ENCODE peak calls at places on chromosomes 7 and 10, in five cellular contexts. B, Y, Q, R and Z are unnamed samples.

GRCh38 chr10:90087197-90088007 is 386.0 kb downstream of the KIF20B start:
- DNase-seq in B (no peak), Y (peak), Q (no peak), R (peak), Z (no peak)

GRCh38 chr7:120738816-120739215 is 119.1 kb downstream of the TSPAN12 start:
- DNase-seq in B (no peak), Y (no peak), Q (no peak), R (no peak), Z (no peak)

GRCh38 chr10:112280205-112280921 is 2.8 kb upstream of the TECTB start:
- DNase-seq in B (no peak), Y (no peak), Q (no peak), R (no peak), Z (no peak)

GRCh38 chr7:21543528-21544302 is 876 bp downstream of the DNAH11 start:
- DNase-seq in B (no peak), Y (no peak), Q (no peak), R (no peak), Z (no peak)

GRCh38 chr10:36700123-36700522 is 425.3 kb upstream of the ANKRD30A start:
- DNase-seq in B (no peak), Y (no peak), Q (no peak), R (no peak), Z (no peak)

GRCh38 chr10:110504111-110504735 is 6.5 kb downstream of the DUSP5 start:
- DNase-seq in B (peak), Y (peak), Q (peak), R (peak), Z (no peak)

GRCh38 chr10:103645141-103646054 is 151.9 kb downstream of the NEURL1 start:
- DNase-seq in B (peak), Y (no peak), Q (peak), R (peak), Z (no peak)

GRCh38 chr10:7119325-7120015 is 291.4 kb downstream of the SFMBT2 start:
- DNase-seq in B (no peak), Y (no peak), Q (no peak), R (peak), Z (no peak)

GRCh38 chr7:22487978-22488642 is 11.9 kb downstream of the STEAP1B start:
- DNase-seq in B (no peak), Y (no peak), Q (no peak), R (no peak), Z (no peak)

GRCh38 chr10:113073549-113074189 is 123.6 kb downstream of the TCF7L2 start:
- DNase-seq in B (peak), Y (peak), Q (peak), R (peak), Z (peak)

GRCh38 chr10:78435484-78436222 is 402.0 kb downstream of the RPS24 start:
- DNase-seq in B (no peak), Y (no peak), Q (no peak), R (no peak), Z (peak)

GRCh38 chr7:47807756-47808155 is 140.5 kb downstream of the PKD1L1 start:
- DNase-seq in B (no peak), Y (no peak), Q (no peak), R (no peak), Z (no peak)

GRCh38 chr10:126904493-126904806 is 778 bp upstream of the DOCK1 start:
- DNase-seq in B (no peak), Y (no peak), Q (no peak), R (no peak), Z (peak)

GRCh38 chr7:129615018-129615417 is 3.5 kb downstream of the NRF1 start:
- DNase-seq in B (no peak), Y (no peak), Q (no peak), R (peak), Z (no peak)

GRCh38 chr10:4108693-4109092 is 323.7 kb upstream of the KLF6 start:
- DNase-seq in B (no peak), Y (no peak), Q (no peak), R (no peak), Z (no peak)

GRCh38 chr7:16438988-16439387 is 17.6 kb upstream of the CRPPA start:
- DNase-seq in B (no peak), Y (peak), Q (no peak), R (no peak), Z (no peak)

GRCh38 chr7:94069154-94069739 is 65.1 kb upstream of the BET1 start:
- DNase-seq in B (no peak), Y (no peak), Q (no peak), R (peak), Z (no peak)

GRCh38 chr7:155401884-155402283 is 56.0 kb upstream of the EN2 start:
- DNase-seq in B (no peak), Y (no peak), Q (no peak), R (no peak), Z (no peak)

GRCh38 chr10:1454964-1455363 is 282.4 kb downstream of the ADARB2 start:
- DNase-seq in B (no peak), Y (no peak), Q (no peak), R (no peak), Z (no peak)

GRCh38 chr7:71477441-71477840 is 345.5 kb downstream of the GALNT17 start:
- DNase-seq in B (no peak), Y (no peak), Q (no peak), R (no peak), Z (no peak)

GRCh38 chr10:103277713-103278299 is 868 bp downstream of the INA start:
- DNase-seq in B (no peak), Y (no peak), Q (no peak), R (no peak), Z (no peak)

GRCh38 chr10:30862486-30862885 is 169.2 kb downstream of the ZNF438 start:
- DNase-seq in B (no peak), Y (no peak), Q (no peak), R (peak), Z (no peak)

GRCh38 chr7:154569916-154570315 is 433.0 kb downstream of the PAXIP1 start:
- DNase-seq in B (no peak), Y (no peak), Q (no peak), R (no peak), Z (no peak)

GRCh38 chr7:151366872-151367207 is 25.2 kb downstream of the NUB1 start:
- DNase-seq in B (no peak), Y (no peak), Q (peak), R (peak), Z (no peak)

GRCh38 chr10:121276046-121276445 is 322.2 kb downstream of the FGFR2 start:
- DNase-seq in B (no peak), Y (no peak), Q (no peak), R (no peak), Z (no peak)

GRCh38 chr7:130893441-130893894 is 159.5 kb upstream of the KLF14 start:
- DNase-seq in B (no peak), Y (peak), Q (no peak), R (peak), Z (peak)

GRCh38 chr7:108308913-108309312 is 147.3 kb downstream of the NRCAM start:
- DNase-seq in B (no peak), Y (no peak), Q (no peak), R (no peak), Z (no peak)

GRCh38 chr10:113044015-113044755 is 94.1 kb downstream of the TCF7L2 start:
- DNase-seq in B (no peak), Y (no peak), Q (no peak), R (no peak), Z (no peak)

GRCh38 chr7:108375668-108376067 is 80.6 kb downstream of the NRCAM start:
- DNase-seq in B (no peak), Y (no peak), Q (no peak), R (no peak), Z (no peak)

GRCh38 chr10:24096281-24096680 is 112.7 kb upstream of the KIAA1217 start:
- DNase-seq in B (no peak), Y (no peak), Q (no peak), R (no peak), Z (no peak)

GRCh38 chr10:71613303-71613777 is 106.2 kb downstream of the C10orf105 start:
- DNase-seq in B (peak), Y (no peak), Q (no peak), R (no peak), Z (peak)

GRCh38 chr10:119614686-119615085 is 17.9 kb upstream of the TIAL1 start:
- DNase-seq in B (no peak), Y (no peak), Q (no peak), R (no peak), Z (no peak)

GRCh38 chr7:6533893-6534804 is 17.1 kb downstream of the GRID2IP start:
- DNase-seq in B (peak), Y (no peak), Q (no peak), R (no peak), Z (no peak)

GRCh38 chr10:96130326-96130758 is 245 bp downstream of the ZNF518A start:
- DNase-seq in B (peak), Y (peak), Q (peak), R (peak), Z (peak)

GRCh38 chr10:84683550-84683949 is 355.2 kb downstream of the CCSER2 start:
- DNase-seq in B (no peak), Y (no peak), Q (no peak), R (no peak), Z (no peak)

GRCh38 chr10:14686356-14686755 is 88.3 kb downstream of the FAM107B start:
- DNase-seq in B (no peak), Y (no peak), Q (no peak), R (no peak), Z (no peak)

GRCh38 chr10:76291175-76291574 is 859.8 kb downstream of the LRMDA start:
- DNase-seq in B (no peak), Y (no peak), Q (no peak), R (no peak), Z (no peak)

GRCh38 chr10:215444-215843 is 80.2 kb downstream of the ZMYND11 start:
- DNase-seq in B (no peak), Y (no peak), Q (no peak), R (no peak), Z (no peak)

GRCh38 chr10:224571-224970 is 89.3 kb downstream of the ZMYND11 start:
- DNase-seq in B (no peak), Y (no peak), Q (no peak), R (no peak), Z (no peak)

GRCh38 chr10:218753-219152 is 83.5 kb downstream of the ZMYND11 start:
- DNase-seq in B (no peak), Y (no peak), Q (no peak), R (no peak), Z (no peak)

DNA sequence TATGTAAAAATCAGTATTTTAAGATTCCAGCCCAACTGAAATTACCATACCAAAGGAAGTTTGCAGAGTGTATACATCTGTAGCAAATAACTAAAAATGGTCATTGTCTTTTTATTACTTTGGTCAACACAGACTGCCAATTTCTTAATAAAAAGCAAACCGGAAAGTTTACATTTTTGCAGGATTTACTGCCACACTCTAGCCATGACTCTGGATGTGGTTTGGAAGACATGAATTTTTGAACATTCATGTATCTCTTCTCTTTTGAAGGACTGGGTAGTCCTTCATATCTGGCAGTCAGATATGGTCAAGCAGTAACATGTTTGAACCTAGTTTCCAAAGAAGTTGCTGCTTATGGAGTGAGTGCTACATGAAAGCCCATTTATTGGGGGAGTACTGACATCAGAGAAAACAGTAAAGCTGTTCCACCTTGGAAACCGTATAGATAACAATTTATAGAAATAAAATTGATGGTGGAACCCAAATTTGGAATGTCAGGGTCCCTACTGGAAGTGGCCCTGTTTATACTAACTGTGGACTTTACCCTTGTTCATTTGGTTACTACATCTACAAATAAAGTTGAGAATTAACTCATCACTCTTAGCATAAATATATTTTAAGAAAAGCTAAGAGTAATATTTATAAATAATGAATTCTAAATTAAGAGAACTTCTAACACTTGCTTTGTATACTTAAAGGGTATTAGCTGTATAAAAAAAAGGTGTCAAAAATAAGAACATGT is 84.6 kb downstream of the ZMYND11 start:
- DNase-seq in B (no peak), Y (no peak), Q (no peak), R (no peak), Z (no peak)
- H3K4me3 ChIP-seq in B (no peak), Y (no peak), Q (no peak), R (no peak), Z (no peak)

GRCh38 chr10:73414230-73414981 is 548 bp upstream of the ANXA7 start:
- DNase-seq in B (peak), Y (no peak), Q (no peak), R (no peak), Z (no peak)
- TF ChIP-seq CTCF in B (peak), Y (no peak), Q (no peak), R (no peak), Z (no peak)

DNA sequence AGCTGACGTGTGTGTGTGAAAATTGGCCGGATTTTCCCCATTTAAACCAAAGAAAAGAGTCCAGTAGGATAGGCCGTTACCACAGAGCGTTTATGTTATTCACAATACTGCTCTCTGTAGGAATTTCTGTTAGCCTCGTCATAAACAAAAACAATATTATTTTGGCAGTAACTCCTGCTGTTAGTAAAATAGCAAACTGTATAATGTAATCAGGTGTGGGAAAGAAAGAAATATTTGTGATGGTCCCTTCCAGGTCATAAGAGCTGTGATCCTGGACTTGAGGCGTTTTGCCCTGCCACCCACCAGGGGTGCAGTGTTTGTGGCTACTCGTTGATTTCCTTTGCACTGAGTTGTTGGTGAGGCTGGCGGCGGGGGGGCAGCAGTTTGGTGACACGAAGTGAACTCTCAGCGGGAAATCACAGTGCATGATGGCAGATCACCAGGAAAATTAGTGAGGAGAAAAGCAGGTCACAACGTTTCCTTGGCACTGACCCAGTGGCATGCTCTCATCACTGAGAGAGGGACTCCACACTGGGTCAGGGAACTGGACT is 2.8 kb downstream of the EEPD1 start:
- DNase-seq in B (peak), Y (no peak), Q (peak), R (peak), Z (no peak)
- TF ChIP-seq POLR2A in B (no peak), Y (no peak), Q (peak), R (no peak), Z (no peak)

GRCh38 chr10:91624633-91625032 is 8.2 kb downstream of the PPP1R3C start:
- DNase-seq in B (no peak), Y (no peak), Q (no peak), R (no peak), Z (no peak)

GRCh38 chr10:91630592-91630991 is 2.3 kb downstream of the PPP1R3C start:
- DNase-seq in B (no peak), Y (no peak), Q (no peak), R (no peak), Z (no peak)

GRCh38 chr10:91629715-91630549 is 2.9 kb downstream of the PPP1R3C start:
- DNase-seq in B (no peak), Y (no peak), Q (no peak), R (no peak), Z (no peak)

GRCh38 chr10:91626936-91627335 is 5.9 kb downstream of the PPP1R3C start:
- DNase-seq in B (no peak), Y (no peak), Q (no peak), R (no peak), Z (no peak)

GRCh38 chr10:91627344-91628102 is 5.3 kb downstream of the PPP1R3C start:
- DNase-seq in B (no peak), Y (no peak), Q (no peak), R (no peak), Z (no peak)
- H3K4me3 ChIP-seq in B (no peak), Y (no peak), Q (no peak), R (no peak), Z (no peak)

GRCh38 chr7:522071-522937 is 2.7 kb upstream of the PDGFA start:
- DNase-seq in B (peak), Y (no peak), Q (peak), R (peak), Z (no peak)
- TF ChIP-seq CTCF in B (peak), Y (no peak), Q (no peak), R (peak), Z (no peak)

GRCh38 chr10:50739618-50740350 is at the start of gene ASAH2B:
- DNase-seq in B (peak), Y (peak), Q (peak), R (peak), Z (peak)
- TF ChIP-seq POLR2A in B (no peak), Y (peak), Q (peak), R (peak), Z (no peak)

DNA sequence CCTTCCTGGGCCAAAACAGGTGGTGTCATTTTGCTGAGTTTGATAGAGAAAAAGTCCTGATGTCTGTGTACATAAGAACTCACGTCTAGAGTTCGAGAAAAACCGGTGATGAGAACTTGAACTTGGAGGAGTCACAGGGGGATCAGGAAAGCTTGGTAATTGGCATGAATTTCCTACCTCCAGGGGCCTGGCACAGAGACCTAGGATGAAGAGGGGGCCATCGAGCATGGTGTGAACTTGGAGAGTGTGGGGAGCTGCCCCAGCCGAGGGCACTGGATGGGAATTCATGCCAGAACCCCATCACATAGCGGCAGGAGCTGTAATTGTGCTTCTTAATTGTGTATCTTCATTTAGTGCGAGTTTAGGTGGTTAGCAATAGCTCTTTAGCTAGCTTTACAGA is 82.2 kb downstream of the CUX1 start:
- DNase-seq in B (no peak), Y (no peak), Q (no peak), R (no peak), Z (no peak)
- H3K4me3 ChIP-seq in B (no peak), Y (no peak), Q (no peak), R (no peak), Z (no peak)

DNA sequence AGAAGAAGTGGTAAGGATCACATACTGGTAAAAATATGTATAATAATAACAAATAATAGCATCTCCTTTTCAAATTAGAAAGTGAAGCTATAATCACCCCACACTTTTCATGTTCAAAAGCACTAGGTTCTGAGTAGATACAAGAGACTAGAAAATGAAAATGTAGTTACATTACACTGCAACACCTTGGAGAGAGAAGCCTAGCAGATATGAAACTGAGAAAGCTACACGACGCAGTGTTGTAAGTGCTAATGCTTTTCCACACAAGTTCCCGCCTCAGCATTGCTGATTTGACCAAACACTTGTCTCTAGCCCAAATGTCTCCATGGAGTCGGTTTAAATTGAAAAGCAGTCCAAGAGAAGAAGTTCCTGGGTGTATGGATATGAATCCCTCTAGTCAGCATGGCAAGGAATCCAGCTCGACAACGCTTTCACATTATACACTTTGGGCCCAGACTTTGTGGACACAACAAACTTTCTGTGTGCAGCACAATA is 1.7 kb downstream of the PDE1C start:
- DNase-seq in B (no peak), Y (no peak), Q (no peak), R (no peak), Z (no peak)
- TF ChIP-seq CTCF in B (no peak), Y (no peak), Q (no peak), R (no peak), Z (no peak)